ENCODE peak calls at places on chromosomes 4 and X, in four cellular contexts. Y, T, X and K are unnamed samples.

GRCh38 chr4:38930696-38931095 is 63.1 kb downstream of the FAM114A1 start:
- DNase-seq in T (no peak), Y (no peak), X (no peak), K (no peak)

GRCh38 chrX:70332600-70332999 is 42.7 kb downstream of the KIF4A start:
- DNase-seq in T (peak; percentile 20), X (no peak), Y (no peak), K (no peak)

GRCh38 chr4:88284378-88285234 is at the start of gene PPM1K:
- DNase-seq in Y (peak; percentile 99), X (peak; percentile 96), T (peak; percentile 99), K (peak; percentile 99)

GRCh38 chr4:80390178-80390577 is 54.6 kb downstream of the CFAP299 start:
- DNase-seq in T (no peak), X (no peak), Y (no peak), K (no peak)

GRCh38 chr4:180203349-180203748 is 2039.9 kb upstream of the TENM3 start:
- DNase-seq in X (no peak), Y (no peak), T (no peak), K (no peak)

GRCh38 chrX:43707812-43708548 is 51.9 kb downstream of the MAOA start:
- DNase-seq in X (peak; percentile 61), Y (peak; percentile 85), T (no peak), K (no peak)

GRCh38 chr4:129179276-129179675 is 83.3 kb downstream of the C4orf33 start:
- DNase-seq in T (no peak), X (no peak), Y (no peak), K (no peak)

GRCh38 chr4:126526335-126526734 is 1106.4 kb upstream of the INTU start:
- DNase-seq in X (no peak), T (no peak), Y (no peak), K (no peak)

GRCh38 chr4:118849867-118850812 is 14.2 kb upstream of the SEC24D start:
- DNase-seq in X (peak; percentile 4), T (peak; percentile 91), Y (peak; percentile 42), K (no peak)

GRCh38 chrX:65536291-65536690 is 1.7 kb upstream of the LAS1L start:
- DNase-seq in X (peak; percentile 62), T (no peak), Y (no peak), K (no peak)

GRCh38 chrX:44344194-44344593 is 722 bp upstream of the EFHC2 start:
- DNase-seq in Y (no peak), T (peak; percentile 43), X (no peak), K (no peak)

GRCh38 chrX:151703487-151703886 is 8.2 kb downstream of the PRRG3 start:
- DNase-seq in Y (no peak), X (no peak), T (no peak), K (no peak)

GRCh38 chr4:184617611-184618196 is 31.5 kb downstream of the CASP3 start:
- DNase-seq in T (peak; percentile 81), X (no peak), Y (no peak), K (no peak)

GRCh38 chrX:125137521-125137920 is 182.2 kb upstream of the TEX13C start:
- DNase-seq in Y (no peak), X (no peak), T (no peak), K (no peak)

GRCh38 chr4:52051615-52052474 is 741 bp downstream of the SPATA18 start:
- DNase-seq in Y (peak; percentile 89), T (peak; percentile 94), X (no peak), K (peak; percentile 94)

GRCh38 chr4:140497428-140497775 is 691 bp downstream of the MGAT4D start:
- DNase-seq in X (no peak), T (no peak), Y (no peak), K (no peak)

DNA sequence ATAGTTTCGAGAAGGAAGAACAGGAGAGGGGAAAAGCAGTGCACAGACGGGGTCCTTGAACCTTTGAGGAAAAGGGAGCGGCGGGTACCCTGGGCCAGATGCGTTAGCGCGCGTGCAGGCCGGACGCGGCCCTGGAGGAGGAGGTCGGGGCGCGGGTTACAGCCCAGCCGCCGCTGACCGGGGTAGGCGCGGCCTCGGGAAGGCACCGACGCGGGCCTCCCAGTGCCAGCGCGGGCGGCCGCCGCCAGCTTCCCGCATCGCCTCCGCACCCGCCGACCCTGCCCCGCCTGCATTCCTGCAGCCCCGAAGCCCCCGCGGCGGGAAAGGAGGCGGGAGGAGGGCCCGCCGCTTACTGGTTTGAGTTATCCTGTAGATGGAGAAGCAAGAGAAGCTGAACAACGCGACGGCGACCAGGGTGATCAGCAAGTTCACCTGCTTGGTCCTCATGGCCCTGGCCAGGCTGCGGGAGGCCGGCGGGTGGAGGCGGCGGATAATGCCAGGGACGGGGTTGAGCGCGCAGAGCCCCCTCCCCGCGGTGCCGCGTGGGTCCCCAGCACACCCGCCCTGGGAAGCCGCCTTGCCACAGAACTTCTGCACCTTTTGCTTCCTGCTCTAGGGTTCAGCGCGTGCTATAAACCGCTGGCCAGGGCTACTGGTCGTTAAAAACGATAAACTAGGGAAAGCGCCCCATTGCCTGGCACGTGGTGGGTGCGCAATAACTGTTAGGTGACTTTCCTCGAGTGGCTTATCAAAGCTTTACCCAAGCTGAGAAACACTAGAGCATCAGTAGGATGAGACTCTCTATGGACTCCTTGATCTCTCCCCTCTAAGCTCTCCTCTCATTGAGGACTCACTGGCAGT is at the start of gene MGAT4D:
- DNase-seq in X (no peak), Y (no peak), T (peak; percentile 73), K (peak; percentile 82)
- TF ChIP-seq EZH2 in X (no peak), Y (peak; percentile 90), T (peak; percentile 53), K (peak; percentile 91)

GRCh38 chr4:183609151-183609550 is 49.8 kb downstream of the RWDD4 start:
- DNase-seq in T (no peak), Y (no peak), X (no peak), K (no peak)

GRCh38 chr4:183611210-183611830 is 47.7 kb downstream of the RWDD4 start:
- DNase-seq in X (no peak), T (peak; percentile 14), Y (no peak), K (no peak)

GRCh38 chr4:183607894-183608293 is 51.1 kb downstream of the RWDD4 start:
- DNase-seq in X (peak; percentile 28), T (no peak), Y (no peak), K (no peak)

GRCh38 chr4:183610613-183611012 is 48.4 kb downstream of the RWDD4 start:
- DNase-seq in T (no peak), X (no peak), Y (peak; percentile 43), K (no peak)

DNA sequence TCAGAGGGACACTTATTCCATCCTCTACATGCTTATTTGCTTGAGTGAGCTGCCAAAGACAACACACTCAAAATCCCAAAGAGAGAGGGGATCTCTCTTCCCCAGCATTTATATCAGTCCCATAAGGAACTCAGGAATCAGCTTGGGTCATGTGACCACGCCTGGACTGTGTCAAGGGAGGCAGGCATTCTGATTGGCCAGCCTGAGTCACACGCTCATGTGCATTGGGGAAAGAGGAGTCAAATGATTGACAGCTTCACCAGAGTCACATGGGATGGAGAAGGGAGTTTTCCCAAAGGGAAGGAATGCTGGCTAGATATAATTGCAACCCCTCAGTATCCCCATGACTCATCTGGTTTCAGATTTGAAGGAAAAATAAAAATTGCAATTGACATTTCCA is 49.0 kb downstream of the RWDD4 start:
- DNase-seq in Y (peak; percentile 52), T (no peak), X (no peak), K (no peak)
- TF ChIP-seq EZH2 in Y (no peak), T (no peak), X (no peak), K (no peak)

DNA sequence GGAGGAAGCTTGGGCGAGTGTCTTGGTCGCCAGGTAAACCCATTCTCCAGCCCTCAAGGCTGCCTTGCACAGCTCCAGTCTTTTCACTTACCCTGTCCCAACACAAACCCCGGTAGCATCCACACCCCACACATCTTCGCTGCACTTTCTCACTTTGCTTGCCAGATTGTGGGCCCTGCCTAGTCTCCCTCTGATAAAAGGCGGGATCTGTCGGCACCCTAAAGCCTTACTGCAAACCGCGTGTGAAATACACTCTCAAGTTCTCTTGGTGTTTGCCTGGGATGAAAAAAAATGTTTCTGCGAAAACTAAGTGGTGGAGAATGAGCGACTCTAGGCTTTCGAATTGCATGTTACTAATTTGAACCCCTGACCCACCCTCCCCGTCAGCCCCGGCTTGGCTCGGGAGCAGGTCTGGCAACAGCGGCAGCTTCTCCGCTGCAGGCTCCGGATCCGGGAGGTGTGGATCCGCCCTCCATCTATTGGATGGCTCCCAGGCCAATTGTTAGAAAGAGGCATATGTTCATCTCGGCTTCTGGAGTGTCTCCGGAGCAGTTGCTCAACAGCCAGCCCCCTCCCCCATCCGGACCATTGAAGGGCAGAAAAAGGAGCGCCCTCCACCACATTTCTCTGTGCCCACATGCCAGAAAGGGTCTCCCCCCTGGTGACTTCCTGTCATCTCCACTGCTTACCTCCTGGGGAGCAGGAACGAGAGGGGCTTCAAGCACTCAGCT is 3.0 kb upstream of the CITED1 start:
- DNase-seq in X (peak; percentile 71), T (peak; percentile 83), Y (peak; percentile 61), K (peak; percentile 84)
- TF ChIP-seq EZH2 in X (no peak), T (peak; percentile 78), Y (peak; percentile 73), K (peak; percentile 34)

GRCh38 chr4:149788286-149788685 is 27.4 kb downstream of the IQCM start:
- DNase-seq in Y (no peak), X (no peak), T (no peak), K (no peak)
- TF ChIP-seq EZH2 in Y (no peak), X (no peak), T (no peak), K (no peak)

GRCh38 chr4:182143086-182143821 is 99.9 kb upstream of the TENM3 start:
- DNase-seq in X (no peak), Y (peak; percentile 41), T (peak; percentile 24), K (peak; percentile 53)

GRCh38 chr4:182143822-182144620 is 99.2 kb upstream of the TENM3 start:
- DNase-seq in T (peak; percentile 87), Y (peak; percentile 82), X (peak; percentile 4), K (peak; percentile 88)

GRCh38 chr4:182141623-182142022 is 101.6 kb upstream of the TENM3 start:
- DNase-seq in X (no peak), T (no peak), Y (peak; percentile 15), K (no peak)

GRCh38 chr4:182141046-182141445 is 102.2 kb upstream of the TENM3 start:
- DNase-seq in T (peak; percentile 64), X (no peak), Y (peak; percentile 23), K (peak; percentile 57)

DNA sequence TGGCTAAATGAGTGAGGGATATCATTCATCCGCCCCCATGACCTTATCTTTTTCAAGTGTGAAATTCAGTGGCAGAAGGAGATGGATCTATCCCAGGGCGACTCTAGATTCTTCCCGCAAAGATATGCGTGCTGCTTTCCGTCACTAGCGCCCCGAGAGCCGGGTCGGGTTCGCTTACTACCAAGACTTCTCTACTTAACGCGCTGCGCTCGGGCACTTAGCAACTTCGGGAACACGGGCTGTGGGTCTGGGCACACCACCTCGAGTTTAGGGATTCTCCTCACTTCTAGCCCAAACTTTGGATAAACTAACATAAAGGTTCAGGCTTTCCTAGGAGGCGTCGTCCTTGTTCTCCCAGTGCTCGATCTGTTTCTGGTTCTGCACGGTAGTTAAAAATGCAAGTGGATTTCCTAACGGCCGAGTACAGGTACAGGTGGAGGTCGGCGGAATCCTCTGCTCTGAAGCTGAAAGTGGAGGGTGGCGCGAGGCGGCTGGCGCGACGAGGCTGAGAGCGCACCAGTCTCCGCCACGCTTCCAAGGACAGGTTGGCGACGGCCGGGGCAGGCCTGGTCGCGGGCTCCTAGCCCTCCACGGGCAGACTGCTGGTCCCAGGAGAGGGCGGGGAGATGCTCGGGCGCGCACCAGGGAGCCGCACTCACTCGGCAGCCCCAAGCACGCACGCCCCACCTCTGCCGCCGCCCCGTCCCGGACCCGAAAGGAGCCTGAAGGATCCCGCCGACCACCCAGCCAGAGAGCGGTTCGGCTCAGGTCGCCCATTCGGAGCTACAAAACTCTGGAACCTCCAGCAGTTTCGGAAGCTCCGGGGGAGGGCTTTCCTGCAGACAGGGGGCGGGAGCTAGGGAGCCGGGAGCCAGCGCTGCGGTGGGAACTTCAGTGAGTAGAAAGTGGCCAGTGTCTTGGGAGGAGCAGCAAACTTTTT is 100.8 kb upstream of the TENM3 start:
- DNase-seq in T (peak; percentile 81), Y (peak; percentile 64), X (no peak), K (peak; percentile 73)
- TF ChIP-seq EZH2 in T (peak; percentile 75), Y (no peak), X (no peak), K (peak; percentile 49)

GRCh38 chrX:30308263-30309138 is 689 bp downstream of the NR0B1 start:
- DNase-seq in X (no peak), T (peak; percentile 46), Y (peak; percentile 13), K (peak; percentile 44)
- TF ChIP-seq EZH2 in X (no peak), T (no peak), Y (peak; percentile 17), K (no peak)